ENCODE peak calls at places on chromosomes 7 and 10, in ten cellular contexts. X is activated naive CD8-positive, alpha-beta T cell treated with anti-CD3 and anti-CD28 coated beads, Interleukin-2, amount 50 U/mL, for 24 hours; Y is CMK; O is activated T-helper 9 cell treated with anti-CD3 and anti-CD28 coated beads, Interleukin-2, amount 50 U/mL, for 16 hours; A is SJSA1; N is NCI-H1105; M is HuH-7; I is activated T-cell treated with anti-CD3 and anti-CD28 coated beads for 1 hour; K is psoas muscle; P is fibroblast of the aortic adventitia. E is an unnamed sample.

GRCh38 chr10:117137911-117138642 is at the start of gene VAX1:
- DNase-seq in X (no peak), M (no peak), N (no peak), A (no peak), O (no peak), Y (no peak), P (no peak), I (no peak), K (no peak), E (no peak)

GRCh38 chr7:151080091-151080521 is 503 bp downstream of the FASTK start:
- DNase-seq in M (peak), I (no peak), A (no peak), Y (no peak), K (no peak), N (no peak), P (no peak), O (no peak), X (peak), E (no peak)

GRCh38 chr7:149867762-149868637 is 5.8 kb upstream of the ATP6V0E2 start:
- DNase-seq in I (no peak), P (no peak), K (no peak), Y (no peak), O (no peak), X (no peak), A (no peak), N (no peak), M (no peak), E (no peak)

GRCh38 chr7:67821116-67821515 is 824.5 kb downstream of the TYW1 start:
- DNase-seq in N (no peak), Y (no peak), K (no peak), O (no peak), A (no peak), I (no peak), P (no peak), X (no peak), M (no peak), E (no peak)

GRCh38 chr10:92590623-92591549 is 2.0 kb upstream of the KIF11 start:
- DNase-seq in I (no peak), O (no peak), K (peak), Y (no peak), M (peak), A (peak), N (no peak), X (no peak), P (peak), E (no peak)

GRCh38 chr10:123633636-123634035 is 32.5 kb upstream of the GPR26 start:
- DNase-seq in K (no peak), A (peak), M (no peak), I (no peak), X (no peak), N (no peak), P (no peak), O (no peak), Y (no peak), E (no peak)

GRCh38 chr7:131110294-131111080 is 217.2 kb upstream of the MKLN1 start:
- DNase-seq in P (peak), N (no peak), A (no peak), O (no peak), Y (no peak), X (no peak), K (no peak), I (no peak), M (peak), E (no peak)

GRCh38 chr10:119305860-119306513 is 98.6 kb downstream of the GRK5 start:
- DNase-seq in I (peak), K (peak), O (peak), N (no peak), M (no peak), A (peak), P (peak), X (peak), Y (no peak), E (peak)

GRCh38 chr7:90705391-90706066 is 109.4 kb downstream of the CDK14 start:
- DNase-seq in P (no peak), O (no peak), N (no peak), A (no peak), Y (no peak), X (no peak), K (no peak), M (no peak), I (no peak), E (no peak)

GRCh38 chr7:14133752-14134151 is 144.3 kb upstream of the ETV1 start:
- DNase-seq in M (no peak), P (no peak), X (no peak), K (no peak), N (no peak), A (no peak), O (no peak), Y (no peak), I (no peak), E (no peak)

GRCh38 chr7:6226194-6226799 is 46.1 kb downstream of the CYTH3 start:
- DNase-seq in P (peak), X (no peak), I (no peak), M (no peak), O (no peak), Y (peak), A (peak), K (no peak), N (no peak), E (peak)

GRCh38 chr7:123608991-123609882 is 7.6 kb downstream of the ASB15 start:
- DNase-seq in A (no peak), X (no peak), P (no peak), Y (no peak), M (no peak), O (no peak), K (no peak), I (no peak), N (no peak), E (no peak)

GRCh38 chr10:68560916-68561691 is 967 bp downstream of the TET1 start:
- DNase-seq in I (no peak), K (peak), A (peak), Y (no peak), X (peak), O (no peak), N (peak), M (peak), P (peak), E (no peak)

GRCh38 chr7:128302110-128302509 is 41.6 kb downstream of the RBM28 start:
- DNase-seq in Y (no peak), A (no peak), N (no peak), O (no peak), K (no peak), P (no peak), M (no peak), X (no peak), I (no peak), E (no peak)

GRCh38 chr7:114653391-114654088 is 238.9 kb downstream of the FOXP2 start:
- DNase-seq in Y (no peak), N (no peak), I (no peak), X (no peak), A (no peak), K (no peak), O (no peak), M (no peak), P (no peak), E (no peak)

GRCh38 chr7:128437426-128438332 is 18.0 kb upstream of the HILPDA start:
- DNase-seq in N (no peak), O (no peak), M (no peak), X (no peak), Y (no peak), I (no peak), P (no peak), K (no peak), A (no peak), E (no peak)

GRCh38 chr10:111707066-111707465 is 476.5 kb downstream of the GPAM start:
- DNase-seq in I (no peak), Y (no peak), K (no peak), P (peak), O (no peak), M (no peak), A (no peak), N (no peak), X (no peak), E (no peak)

GRCh38 chr7:120996333-120996982 is 7.9 kb downstream of the CPED1 start:
- DNase-seq in M (no peak), A (peak), X (no peak), Y (peak), P (peak), K (no peak), N (peak), I (peak), O (no peak), E (peak)

GRCh38 chr10:35016009-35016408 is 74.1 kb downstream of the CUL2 start:
- DNase-seq in N (no peak), A (no peak), O (no peak), X (no peak), Y (no peak), I (no peak), M (no peak), K (no peak), P (no peak), E (no peak)

GRCh38 chr7:47576031-47576908 is 5.6 kb downstream of the TNS3 start:
- DNase-seq in X (no peak), I (no peak), K (peak), O (no peak), P (peak), M (no peak), A (no peak), N (no peak), Y (no peak), E (peak)

GRCh38 chr7:55970561-55970960 is 6.2 kb downstream of the NIPSNAP2 start:
- DNase-seq in A (no peak), Y (no peak), N (no peak), X (no peak), K (peak), O (no peak), M (no peak), I (no peak), P (no peak), E (no peak)

GRCh38 chr7:26900283-26900682 is 35.9 kb upstream of the SKAP2 start:
- DNase-seq in I (no peak), O (no peak), Y (no peak), M (no peak), A (no peak), X (no peak), N (peak), P (no peak), K (no peak), E (no peak)

GRCh38 chr10:14676732-14677131 is 98.0 kb downstream of the FAM107B start:
- DNase-seq in A (no peak), I (no peak), O (no peak), K (no peak), N (no peak), X (no peak), M (no peak), Y (no peak), P (no peak), E (no peak)

GRCh38 chr7:139901411-139901810 is 72.3 kb downstream of the TBXAS1 start:
- DNase-seq in X (no peak), K (no peak), A (no peak), N (no peak), I (no peak), Y (no peak), P (no peak), M (no peak), O (no peak), E (no peak)